ENCODE peak calls at places on chromosomes 4 and X, in seven cellular contexts. One of them, this sample, is unnamed.
A peak's percentile ranks its signal among the peaks of the same experiment; 100 is the strongest.

GRCh38 chr4:139950568-139950967 is 203.4 kb downstream of the MAML3 start:
- DNase-seq in esophagus squamous epithelium: no peak
- DNase-seq in neural progenitor cell: no peak
- DNase-seq in transverse colon: no peak
- DNase-seq in suprapubic skin: no peak
- DNase-seq in prostate gland: no peak
- DNase-seq in PC-9: no peak
- DNase-seq in this sample: no peak

GRCh38 chr4:15162465-15163283 is 160.4 kb downstream of the CPEB2 start:
- DNase-seq in esophagus squamous epithelium: no peak
- DNase-seq in PC-9: peak; percentile 48
- DNase-seq in suprapubic skin: no peak
- DNase-seq in neural progenitor cell: no peak
- DNase-seq in transverse colon: no peak
- DNase-seq in prostate gland: no peak
- DNase-seq in this sample: no peak

GRCh38 chr4:138952405-138952804 is 63.2 kb upstream of the NOCT start:
- DNase-seq in esophagus squamous epithelium: no peak
- DNase-seq in prostate gland: no peak
- DNase-seq in suprapubic skin: no peak
- DNase-seq in PC-9: no peak
- DNase-seq in transverse colon: no peak
- DNase-seq in neural progenitor cell: no peak
- DNase-seq in this sample: no peak

GRCh38 chrX:101442095-101442494 is 34.1 kb downstream of the HNRNPH2 start:
- DNase-seq in neural progenitor cell: no peak
- DNase-seq in suprapubic skin: no peak
- DNase-seq in transverse colon: no peak
- DNase-seq in esophagus squamous epithelium: no peak
- DNase-seq in PC-9: no peak
- DNase-seq in prostate gland: no peak
- DNase-seq in this sample: no peak

GRCh38 chrX:154372612-154373022 is 1.8 kb downstream of the FLNA start:
- DNase-seq in PC-9: no peak
- DNase-seq in esophagus squamous epithelium: no peak
- DNase-seq in neural progenitor cell: no peak
- DNase-seq in transverse colon: no peak
- DNase-seq in prostate gland: no peak
- DNase-seq in suprapubic skin: no peak
- DNase-seq in this sample: no peak

GRCh38 chrX:48741834-48742233 is 19.7 kb upstream of the GLOD5 start:
- DNase-seq in transverse colon: no peak
- DNase-seq in esophagus squamous epithelium: no peak
- DNase-seq in prostate gland: no peak
- DNase-seq in suprapubic skin: no peak
- DNase-seq in neural progenitor cell: no peak
- DNase-seq in PC-9: no peak
- DNase-seq in this sample: no peak

GRCh38 chr4:663438-664428 is 10.3 kb downstream of the ATP5ME start:
- DNase-seq in transverse colon: peak; percentile 71
- DNase-seq in prostate gland: no peak
- DNase-seq in suprapubic skin: peak; percentile 64
- DNase-seq in esophagus squamous epithelium: no peak
- DNase-seq in PC-9: no peak
- DNase-seq in neural progenitor cell: peak; percentile 83
- DNase-seq in this sample: no peak

GRCh38 chrX:103157511-103158316 is 57.2 kb upstream of the BEX4 start:
- DNase-seq in PC-9: no peak
- DNase-seq in neural progenitor cell: peak; percentile 24
- DNase-seq in suprapubic skin: no peak
- DNase-seq in esophagus squamous epithelium: no peak
- DNase-seq in transverse colon: no peak
- DNase-seq in prostate gland: no peak
- DNase-seq in this sample: no peak

GRCh38 chr4:16897991-16898827 is at the start of gene LDB2:
- DNase-seq in PC-9: no peak
- DNase-seq in prostate gland: no peak
- DNase-seq in neural progenitor cell: peak; percentile 84
- DNase-seq in suprapubic skin: peak; percentile 77
- DNase-seq in transverse colon: peak; percentile 30
- DNase-seq in esophagus squamous epithelium: no peak
- DNase-seq in this sample: no peak

GRCh38 chrX:100895365-100896075 is 21.4 kb upstream of the NOX1 start:
- DNase-seq in suprapubic skin: no peak
- DNase-seq in esophagus squamous epithelium: no peak
- DNase-seq in neural progenitor cell: peak; percentile 57
- DNase-seq in PC-9: peak; percentile 52
- DNase-seq in prostate gland: no peak
- DNase-seq in transverse colon: peak; percentile 28
- DNase-seq in this sample: no peak

GRCh38 chr4:183384516-183384915 is 59.9 kb upstream of the CDKN2AIP start:
- DNase-seq in suprapubic skin: peak; percentile 1
- DNase-seq in PC-9: no peak
- DNase-seq in transverse colon: no peak
- DNase-seq in esophagus squamous epithelium: no peak
- DNase-seq in prostate gland: no peak
- DNase-seq in neural progenitor cell: no peak
- DNase-seq in this sample: no peak

GRCh38 chr4:175280153-175280552 is 362.0 kb downstream of the ADAM29 start:
- DNase-seq in suprapubic skin: no peak
- DNase-seq in PC-9: no peak
- DNase-seq in prostate gland: no peak
- DNase-seq in neural progenitor cell: no peak
- DNase-seq in esophagus squamous epithelium: no peak
- DNase-seq in transverse colon: no peak
- DNase-seq in this sample: no peak

GRCh38 chr4:54189140-54189539 is 40.0 kb upstream of the PDGFRA start:
- DNase-seq in transverse colon: no peak
- DNase-seq in prostate gland: no peak
- DNase-seq in PC-9: no peak
- DNase-seq in suprapubic skin: no peak
- DNase-seq in esophagus squamous epithelium: no peak
- DNase-seq in neural progenitor cell: no peak
- DNase-seq in this sample: no peak

GRCh38 chrX:68934421-68934820 is 105.6 kb downstream of the EFNB1 start:
- DNase-seq in neural progenitor cell: no peak
- DNase-seq in transverse colon: peak; percentile 14
- DNase-seq in esophagus squamous epithelium: no peak
- DNase-seq in prostate gland: no peak
- DNase-seq in suprapubic skin: peak; percentile 30
- DNase-seq in PC-9: no peak
- DNase-seq in this sample: no peak

GRCh38 chr4:143352052-143352451 is 15.4 kb downstream of the GAB1 start:
- DNase-seq in prostate gland: no peak
- DNase-seq in transverse colon: peak; percentile 64
- DNase-seq in neural progenitor cell: no peak
- DNase-seq in suprapubic skin: no peak
- DNase-seq in esophagus squamous epithelium: no peak
- DNase-seq in PC-9: peak; percentile 75
- DNase-seq in this sample: no peak

GRCh38 chrX:121110536-121110935 is 63.1 kb downstream of the GLUD2 start:
- DNase-seq in PC-9: no peak
- DNase-seq in prostate gland: no peak
- DNase-seq in esophagus squamous epithelium: no peak
- DNase-seq in transverse colon: no peak
- DNase-seq in suprapubic skin: no peak
- DNase-seq in neural progenitor cell: no peak
- DNase-seq in this sample: no peak

GRCh38 chrX:48487362-48487785 is 11.4 kb downstream of the FTSJ1 start:
- DNase-seq in transverse colon: no peak
- DNase-seq in PC-9: peak; percentile 96
- DNase-seq in neural progenitor cell: no peak
- DNase-seq in prostate gland: no peak
- DNase-seq in esophagus squamous epithelium: no peak
- DNase-seq in suprapubic skin: no peak
- DNase-seq in this sample: no peak

GRCh38 chr4:182913036-182913435 is 4.2 kb downstream of the DCTD start:
- DNase-seq in prostate gland: no peak
- DNase-seq in suprapubic skin: no peak
- DNase-seq in transverse colon: no peak
- DNase-seq in PC-9: no peak
- DNase-seq in esophagus squamous epithelium: no peak
- DNase-seq in neural progenitor cell: no peak
- DNase-seq in this sample: no peak

GRCh38 chrX:77293331-77293995 is 153.7 kb upstream of the FGF16 start:
- DNase-seq in transverse colon: no peak
- DNase-seq in esophagus squamous epithelium: no peak
- DNase-seq in neural progenitor cell: no peak
- DNase-seq in prostate gland: no peak
- DNase-seq in suprapubic skin: no peak
- DNase-seq in PC-9: no peak
- DNase-seq in this sample: no peak

GRCh38 chr4:122163767-122164166 is 11.6 kb downstream of the BLTP1 start:
- DNase-seq in transverse colon: no peak
- DNase-seq in prostate gland: no peak
- DNase-seq in PC-9: no peak
- DNase-seq in neural progenitor cell: no peak
- DNase-seq in esophagus squamous epithelium: no peak
- DNase-seq in suprapubic skin: no peak
- DNase-seq in this sample: no peak

GRCh38 chr4:155569471-155569870 is 97.2 kb upstream of the GUCY1A1 start:
- DNase-seq in transverse colon: no peak
- DNase-seq in neural progenitor cell: no peak
- DNase-seq in esophagus squamous epithelium: no peak
- DNase-seq in prostate gland: no peak
- DNase-seq in suprapubic skin: no peak
- DNase-seq in PC-9: no peak
- DNase-seq in this sample: no peak

GRCh38 chrX:40094900-40095587 is 2.7 kb downstream of the BCOR start:
- DNase-seq in esophagus squamous epithelium: no peak
- DNase-seq in suprapubic skin: no peak
- DNase-seq in prostate gland: no peak
- DNase-seq in transverse colon: no peak
- DNase-seq in neural progenitor cell: peak; percentile 40
- DNase-seq in PC-9: no peak
- DNase-seq in this sample: no peak

GRCh38 chrX:154412468-154412867 is 1.1 kb downstream of the TAFAZZIN start:
- DNase-seq in esophagus squamous epithelium: no peak
- DNase-seq in neural progenitor cell: no peak
- DNase-seq in prostate gland: no peak
- DNase-seq in suprapubic skin: peak; percentile 72
- DNase-seq in PC-9: no peak
- DNase-seq in transverse colon: peak; percentile 54
- DNase-seq in this sample: peak; percentile 73

GRCh38 chr4:83605744-83606172 is 69.8 kb downstream of the GPAT3 start:
- DNase-seq in esophagus squamous epithelium: no peak
- DNase-seq in transverse colon: no peak
- DNase-seq in prostate gland: no peak
- DNase-seq in neural progenitor cell: no peak
- DNase-seq in PC-9: no peak
- DNase-seq in suprapubic skin: no peak
- DNase-seq in this sample: no peak

DNA sequence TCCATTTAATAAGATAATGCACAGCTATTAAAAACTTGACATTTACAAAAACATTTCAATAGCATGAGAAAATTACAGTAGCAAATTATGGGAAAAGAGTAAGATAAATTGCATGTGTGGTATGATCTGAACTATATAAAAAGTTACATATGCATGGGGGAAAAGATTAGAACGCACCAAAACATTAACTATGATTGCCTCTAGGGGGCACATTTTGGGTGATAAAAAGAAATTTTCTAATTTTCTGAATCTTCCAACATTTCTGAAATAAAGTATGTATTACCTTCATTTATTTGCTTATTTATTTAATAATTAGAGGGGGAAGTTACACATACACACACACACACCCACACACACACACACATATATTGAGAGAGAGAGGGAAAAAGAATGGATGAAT is 19.6 kb upstream of the KDM5C start:
- DNase-seq in suprapubic skin: no peak
- DNase-seq in esophagus squamous epithelium: no peak
- DNase-seq in neural progenitor cell: no peak
- DNase-seq in prostate gland: no peak
- DNase-seq in PC-9: no peak
- DNase-seq in transverse colon: no peak
- DNase-seq in this sample: no peak
- TF ChIP-seq CTCF in suprapubic skin: no peak
- TF ChIP-seq CTCF in esophagus squamous epithelium: peak; percentile 7
- TF ChIP-seq CTCF in neural progenitor cell: peak; percentile 44
- TF ChIP-seq CTCF in prostate gland: no peak
- TF ChIP-seq CTCF in PC-9: peak; percentile 38
- TF ChIP-seq CTCF in transverse colon: no peak
- TF ChIP-seq CTCF in this sample: no peak

DNA sequence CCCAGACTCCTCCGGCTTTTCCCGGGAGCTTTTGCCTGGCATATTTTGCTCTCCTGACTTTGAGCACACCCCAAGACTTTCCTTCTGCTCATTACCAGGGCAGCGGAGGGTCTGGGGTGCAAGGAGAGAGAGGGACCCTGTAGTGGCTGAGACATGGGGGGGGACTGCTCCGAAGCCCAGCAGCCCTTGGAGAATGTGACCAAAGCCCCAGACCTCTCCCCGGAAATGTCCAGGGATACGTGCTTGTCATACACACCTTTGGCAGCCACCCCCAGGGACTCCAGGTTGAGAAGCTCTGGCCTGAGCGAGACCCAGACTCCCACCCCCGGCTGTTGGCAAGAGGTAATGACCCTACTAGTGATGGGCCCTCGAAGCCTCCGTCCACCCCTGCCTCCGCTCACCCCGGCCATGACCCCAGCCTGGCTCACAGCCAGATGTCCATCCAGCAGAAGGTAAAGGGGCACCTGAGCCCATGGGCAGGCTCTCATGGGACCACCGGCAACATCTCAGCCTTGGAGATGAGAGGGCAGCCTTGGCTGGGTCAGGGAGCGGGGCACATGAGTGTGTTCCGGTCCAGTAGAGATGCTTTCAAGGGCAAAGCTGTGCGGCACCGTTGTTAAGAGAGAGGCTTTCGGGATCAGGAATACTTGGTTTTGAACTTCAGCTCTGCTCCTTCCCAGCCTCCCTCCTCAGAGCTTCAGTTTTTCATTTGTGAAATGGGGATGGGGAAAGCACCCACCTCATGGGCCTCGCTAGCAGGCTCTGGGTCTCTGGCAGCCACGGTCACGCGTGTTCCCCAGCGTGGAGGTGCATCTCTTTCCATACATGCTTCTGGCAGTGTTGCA is 2.0 kb downstream of the PSAPL1 start:
- DNase-seq in transverse colon: no peak
- DNase-seq in neural progenitor cell: no peak
- DNase-seq in suprapubic skin: no peak
- DNase-seq in prostate gland: no peak
- DNase-seq in esophagus squamous epithelium: no peak
- DNase-seq in PC-9: no peak
- DNase-seq in this sample: no peak
- H3K4me1 ChIP-seq in transverse colon: no peaks in the 10 kb centered on the region
- H3K4me1 ChIP-seq in neural progenitor cell: peaks cover 26% of the 10 kb centered on the region
- H3K4me1 ChIP-seq in suprapubic skin: peaks cover 4% of the 10 kb centered on the region
- H3K4me1 ChIP-seq in prostate gland: no peaks in the 10 kb centered on the region
- H3K4me1 ChIP-seq in esophagus squamous epithelium: peaks cover 10% of the 10 kb centered on the region
- H3K4me1 ChIP-seq in PC-9: peaks cover 27% of the 10 kb centered on the region
- H3K4me1 ChIP-seq in this sample: no peaks in the 10 kb centered on the region

GRCh38 chr4:13302876-13303275 is 181.3 kb downstream of the RAB28 start:
- DNase-seq in esophagus squamous epithelium: no peak
- DNase-seq in suprapubic skin: no peak
- DNase-seq in transverse colon: no peak
- DNase-seq in prostate gland: no peak
- DNase-seq in neural progenitor cell: no peak
- DNase-seq in PC-9: no peak
- DNase-seq in this sample: no peak
- TF ChIP-seq CTCF in esophagus squamous epithelium: no peak
- TF ChIP-seq CTCF in suprapubic skin: no peak
- TF ChIP-seq CTCF in transverse colon: no peak
- TF ChIP-seq CTCF in prostate gland: no peak
- TF ChIP-seq CTCF in neural progenitor cell: no peak
- TF ChIP-seq CTCF in PC-9: no peak
- TF ChIP-seq CTCF in this sample: no peak

GRCh38 chr4:6892909-6893202 is 16.8 kb upstream of the TBC1D14 start:
- DNase-seq in neural progenitor cell: no peak
- DNase-seq in suprapubic skin: no peak
- DNase-seq in esophagus squamous epithelium: no peak
- DNase-seq in transverse colon: no peak
- DNase-seq in PC-9: no peak
- DNase-seq in prostate gland: no peak
- DNase-seq in this sample: peak; percentile 42
- H3K4me1 ChIP-seq in neural progenitor cell: peaks cover 6% of the 10 kb centered on the region
- H3K4me1 ChIP-seq in suprapubic skin: peaks cover 16% of the 10 kb centered on the region
- H3K4me1 ChIP-seq in esophagus squamous epithelium: peaks cover 14% of the 10 kb centered on the region
- H3K4me1 ChIP-seq in transverse colon: peaks cover 31% of the 10 kb centered on the region
- H3K4me1 ChIP-seq in PC-9: no peaks in the 10 kb centered on the region
- H3K4me1 ChIP-seq in prostate gland: no peaks in the 10 kb centered on the region
- H3K4me1 ChIP-seq in this sample: no peaks in the 10 kb centered on the region